ENCODE peak calls at places on chromosomes 11 and 22, in ten cellular contexts. One of them, this sample, is unnamed.

GRCh38 chr22:20060700-20061480 is 19.2 kb upstream of the DGCR8 start:
- DNase-seq in H1: peak
- DNase-seq in small intestine: no peak
- DNase-seq in cardiac muscle cell: no peak
- DNase-seq in PC-3: no peak
- DNase-seq in transverse colon: no peak
- DNase-seq in tibial artery: no peak
- DNase-seq in GM23248: no peak
- DNase-seq in CD4-positive, alpha-beta memory T cell: no peak
- DNase-seq in psoas muscle: no peak
- DNase-seq in this sample: no peak

GRCh38 chr11:123196060-123196714 is 1.1 kb upstream of the CLMP start:
- DNase-seq in H1: peak
- DNase-seq in cardiac muscle cell: no peak
- DNase-seq in PC-3: no peak
- DNase-seq in small intestine: no peak
- DNase-seq in psoas muscle: no peak
- DNase-seq in CD4-positive, alpha-beta memory T cell: no peak
- DNase-seq in tibial artery: no peak
- DNase-seq in transverse colon: no peak
- DNase-seq in GM23248: no peak
- DNase-seq in this sample: no peak

GRCh38 chr11:64745219-64745522 is 1.2 kb upstream of the RASGRP2 start:
- DNase-seq in PC-3: no peak
- DNase-seq in H1: peak
- DNase-seq in cardiac muscle cell: peak
- DNase-seq in psoas muscle: peak
- DNase-seq in GM23248: no peak
- DNase-seq in CD4-positive, alpha-beta memory T cell: peak
- DNase-seq in transverse colon: peak
- DNase-seq in tibial artery: peak
- DNase-seq in small intestine: peak
- DNase-seq in this sample: no peak

GRCh38 chr11:45252134-45252856 is 33.8 kb downstream of the SYT13 start:
- DNase-seq in tibial artery: no peak
- DNase-seq in cardiac muscle cell: peak
- DNase-seq in psoas muscle: peak
- DNase-seq in H1: peak
- DNase-seq in small intestine: peak
- DNase-seq in CD4-positive, alpha-beta memory T cell: no peak
- DNase-seq in transverse colon: peak
- DNase-seq in GM23248: peak
- DNase-seq in PC-3: peak
- DNase-seq in this sample: peak

GRCh38 chr22:23154461-23154860 is 9.2 kb downstream of the RAB36 start:
- DNase-seq in cardiac muscle cell: no peak
- DNase-seq in GM23248: no peak
- DNase-seq in transverse colon: no peak
- DNase-seq in PC-3: no peak
- DNase-seq in CD4-positive, alpha-beta memory T cell: no peak
- DNase-seq in H1: no peak
- DNase-seq in small intestine: no peak
- DNase-seq in tibial artery: no peak
- DNase-seq in psoas muscle: no peak
- DNase-seq in this sample: no peak

GRCh38 chr22:41512421-41513194 is 31.7 kb downstream of the POLR3H start:
- DNase-seq in cardiac muscle cell: peak
- DNase-seq in PC-3: peak
- DNase-seq in transverse colon: no peak
- DNase-seq in psoas muscle: peak
- DNase-seq in small intestine: no peak
- DNase-seq in H1: peak
- DNase-seq in GM23248: peak
- DNase-seq in CD4-positive, alpha-beta memory T cell: no peak
- DNase-seq in tibial artery: peak
- DNase-seq in this sample: peak

GRCh38 chr11:625636-626319 is 1.0 kb upstream of the CDHR5 start:
- DNase-seq in tibial artery: peak
- DNase-seq in GM23248: no peak
- DNase-seq in transverse colon: peak
- DNase-seq in small intestine: peak
- DNase-seq in CD4-positive, alpha-beta memory T cell: no peak
- DNase-seq in cardiac muscle cell: no peak
- DNase-seq in H1: no peak
- DNase-seq in psoas muscle: no peak
- DNase-seq in PC-3: no peak
- DNase-seq in this sample: no peak

GRCh38 chr11:1297576-1298473 is 11.6 kb downstream of the TOLLIP start:
- DNase-seq in GM23248: no peak
- DNase-seq in H1: no peak
- DNase-seq in psoas muscle: peak
- DNase-seq in tibial artery: no peak
- DNase-seq in PC-3: no peak
- DNase-seq in CD4-positive, alpha-beta memory T cell: no peak
- DNase-seq in transverse colon: peak
- DNase-seq in small intestine: peak
- DNase-seq in cardiac muscle cell: no peak
- DNase-seq in this sample: no peak

GRCh38 chr22:19641254-19641982 is 72.9 kb upstream of the SEPTIN5 start:
- DNase-seq in small intestine: peak
- DNase-seq in H1: peak
- DNase-seq in transverse colon: no peak
- DNase-seq in psoas muscle: no peak
- DNase-seq in PC-3: peak
- DNase-seq in CD4-positive, alpha-beta memory T cell: no peak
- DNase-seq in cardiac muscle cell: peak
- DNase-seq in tibial artery: peak
- DNase-seq in GM23248: peak
- DNase-seq in this sample: no peak

GRCh38 chr11:37282367-37282766 is 684.3 kb upstream of the RAG2 start:
- DNase-seq in GM23248: no peak
- DNase-seq in PC-3: no peak
- DNase-seq in psoas muscle: no peak
- DNase-seq in tibial artery: no peak
- DNase-seq in cardiac muscle cell: no peak
- DNase-seq in H1: no peak
- DNase-seq in small intestine: no peak
- DNase-seq in transverse colon: no peak
- DNase-seq in CD4-positive, alpha-beta memory T cell: no peak
- DNase-seq in this sample: no peak

GRCh38 chr11:115552151-115552550 is 47.9 kb upstream of the CADM1 start:
- DNase-seq in tibial artery: no peak
- DNase-seq in psoas muscle: no peak
- DNase-seq in GM23248: no peak
- DNase-seq in transverse colon: no peak
- DNase-seq in CD4-positive, alpha-beta memory T cell: no peak
- DNase-seq in H1: no peak
- DNase-seq in small intestine: no peak
- DNase-seq in PC-3: no peak
- DNase-seq in cardiac muscle cell: no peak
- DNase-seq in this sample: no peak

GRCh38 chr11:87306260-87306861 is 268.6 kb downstream of the TMEM135 start:
- DNase-seq in GM23248: no peak
- DNase-seq in H1: no peak
- DNase-seq in PC-3: no peak
- DNase-seq in tibial artery: no peak
- DNase-seq in small intestine: no peak
- DNase-seq in CD4-positive, alpha-beta memory T cell: no peak
- DNase-seq in transverse colon: no peak
- DNase-seq in cardiac muscle cell: no peak
- DNase-seq in psoas muscle: no peak
- DNase-seq in this sample: no peak

DNA sequence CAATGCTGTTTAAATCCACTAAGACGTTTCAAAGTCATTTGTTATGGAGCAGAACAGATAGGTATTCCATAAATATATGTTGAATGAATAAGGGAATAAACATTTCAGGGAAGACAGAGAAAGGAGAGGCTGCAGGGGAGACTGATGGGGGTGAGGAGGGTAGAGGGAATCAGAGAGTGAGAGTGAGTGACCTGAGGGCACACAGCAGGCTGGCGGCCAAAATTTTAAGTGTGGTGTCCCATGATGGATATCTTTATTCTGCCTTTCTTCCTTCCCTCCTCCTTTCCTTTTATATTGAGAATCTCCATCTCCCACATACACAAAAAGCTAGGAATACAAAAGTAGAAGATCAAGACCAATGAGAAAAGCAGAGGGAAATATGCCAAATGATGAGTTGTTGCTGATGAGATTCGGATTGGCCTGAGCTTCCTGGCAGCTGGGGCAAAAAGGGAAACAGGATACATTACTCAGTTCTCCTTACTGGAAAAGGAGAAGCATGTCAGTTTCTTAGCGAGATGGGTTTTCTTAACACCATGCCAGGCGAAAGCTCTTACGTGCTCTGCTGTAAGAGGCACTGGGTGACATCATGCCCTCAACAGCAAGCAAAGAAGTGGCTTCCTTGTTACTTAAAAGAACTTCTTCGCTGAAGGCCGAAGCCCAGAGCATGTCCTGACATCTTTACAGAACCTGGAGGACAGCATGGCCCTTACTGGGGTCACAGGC is 11.2 kb upstream of the CYTH4 start:
- DNase-seq in PC-3: no peak
- DNase-seq in GM23248: peak
- DNase-seq in cardiac muscle cell: no peak
- DNase-seq in H1: no peak
- DNase-seq in small intestine: no peak
- DNase-seq in CD4-positive, alpha-beta memory T cell: no peak
- DNase-seq in psoas muscle: no peak
- DNase-seq in transverse colon: no peak
- DNase-seq in tibial artery: no peak
- DNase-seq in this sample: no peak
- H3K27ac ChIP-seq in PC-3: no peak
- H3K27ac ChIP-seq in GM23248: no peak
- H3K27ac ChIP-seq in cardiac muscle cell: no peak
- H3K27ac ChIP-seq in H1: no peak
- H3K27ac ChIP-seq in small intestine: no peak
- H3K27ac ChIP-seq in CD4-positive, alpha-beta memory T cell: no peak
- H3K27ac ChIP-seq in psoas muscle: no peak
- H3K27ac ChIP-seq in transverse colon: no peak
- H3K27ac ChIP-seq in tibial artery: no peak
- H3K27ac ChIP-seq in this sample: no peak

DNA sequence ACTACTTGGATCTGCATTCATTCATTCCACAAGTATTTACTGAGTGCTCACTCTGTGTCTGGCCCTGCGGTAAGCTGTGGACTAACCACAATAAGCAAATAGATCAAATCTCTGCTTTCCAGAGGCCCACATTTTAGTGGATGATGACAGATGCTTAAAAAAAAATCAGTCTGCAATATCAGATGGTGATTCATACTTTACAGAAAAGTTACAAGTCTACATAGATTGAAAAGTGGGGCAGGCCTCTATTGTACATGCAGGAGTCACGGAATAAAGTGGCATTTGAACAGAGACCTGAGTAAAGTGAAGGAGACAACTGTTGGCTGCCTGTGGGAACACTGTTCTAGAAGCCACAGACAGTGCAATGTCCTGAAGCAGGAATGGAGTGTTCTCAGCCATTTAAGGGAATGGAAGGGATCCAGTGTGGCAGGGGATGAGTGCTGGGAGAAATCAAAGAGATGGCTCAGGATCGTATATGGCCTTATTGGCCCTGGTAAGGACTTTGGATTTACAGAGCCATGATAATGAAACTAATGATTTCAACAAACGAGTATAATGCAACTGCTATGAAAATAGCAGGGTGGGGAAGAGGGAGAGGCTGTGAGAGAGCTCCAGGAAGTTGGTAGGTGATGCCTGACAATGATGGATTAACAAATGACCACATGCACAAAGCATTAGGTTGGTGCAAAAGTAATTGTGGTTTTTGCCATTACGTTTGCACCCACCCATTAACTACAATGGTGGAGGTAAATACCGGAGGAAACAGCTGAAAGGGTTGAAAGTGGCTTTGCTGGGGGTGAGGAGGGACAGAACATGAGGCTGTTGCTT is 31.1 kb downstream of the TMEM45B start:
- DNase-seq in H1: no peak
- DNase-seq in PC-3: peak
- DNase-seq in tibial artery: no peak
- DNase-seq in CD4-positive, alpha-beta memory T cell: peak
- DNase-seq in GM23248: peak
- DNase-seq in small intestine: peak
- DNase-seq in psoas muscle: no peak
- DNase-seq in cardiac muscle cell: no peak
- DNase-seq in transverse colon: peak
- DNase-seq in this sample: peak
- H3K27ac ChIP-seq in H1: no peak
- H3K27ac ChIP-seq in PC-3: peak
- H3K27ac ChIP-seq in tibial artery: no peak
- H3K27ac ChIP-seq in CD4-positive, alpha-beta memory T cell: no peak
- H3K27ac ChIP-seq in GM23248: no peak
- H3K27ac ChIP-seq in small intestine: peak
- H3K27ac ChIP-seq in psoas muscle: no peak
- H3K27ac ChIP-seq in cardiac muscle cell: peak
- H3K27ac ChIP-seq in transverse colon: peak
- H3K27ac ChIP-seq in this sample: peak

GRCh38 chr11:90235536-90235935 is 12.7 kb upstream of the CHORDC1 start:
- DNase-seq in H1: no peak
- DNase-seq in CD4-positive, alpha-beta memory T cell: no peak
- DNase-seq in GM23248: no peak
- DNase-seq in psoas muscle: no peak
- DNase-seq in small intestine: no peak
- DNase-seq in transverse colon: no peak
- DNase-seq in tibial artery: no peak
- DNase-seq in cardiac muscle cell: no peak
- DNase-seq in PC-3: no peak
- DNase-seq in this sample: no peak
- H3K27ac ChIP-seq in H1: no peak
- H3K27ac ChIP-seq in CD4-positive, alpha-beta memory T cell: no peak
- H3K27ac ChIP-seq in GM23248: no peak
- H3K27ac ChIP-seq in psoas muscle: no peak
- H3K27ac ChIP-seq in small intestine: no peak
- H3K27ac ChIP-seq in transverse colon: no peak
- H3K27ac ChIP-seq in tibial artery: no peak
- H3K27ac ChIP-seq in cardiac muscle cell: no peak
- H3K27ac ChIP-seq in PC-3: no peak
- H3K27ac ChIP-seq in this sample: no peak

GRCh38 chr11:77993902-77994301 is 566 bp downstream of the INTS4 start:
- DNase-seq in cardiac muscle cell: peak
- DNase-seq in psoas muscle: no peak
- DNase-seq in small intestine: no peak
- DNase-seq in PC-3: no peak
- DNase-seq in H1: no peak
- DNase-seq in tibial artery: no peak
- DNase-seq in transverse colon: no peak
- DNase-seq in CD4-positive, alpha-beta memory T cell: no peak
- DNase-seq in GM23248: peak
- DNase-seq in this sample: no peak
- H3K27ac ChIP-seq in cardiac muscle cell: peak
- H3K27ac ChIP-seq in psoas muscle: peak
- H3K27ac ChIP-seq in small intestine: peak
- H3K27ac ChIP-seq in PC-3: no peak
- H3K27ac ChIP-seq in H1: no peak
- H3K27ac ChIP-seq in tibial artery: peak
- H3K27ac ChIP-seq in transverse colon: peak
- H3K27ac ChIP-seq in CD4-positive, alpha-beta memory T cell: peak
- H3K27ac ChIP-seq in GM23248: peak
- H3K27ac ChIP-seq in this sample: no peak

This sample was measured in RWPE1.